ENCODE peak calls at places on chromosomes 11 and 22, in six cellular contexts. One of them, this sample, is unnamed.
A peak's percentile ranks its signal among the peaks of the same experiment; 100 is the strongest.

GRCh38 chr22:43476341-43476740 is 64.5 kb downstream of the MPPED1 start:
- DNase-seq in uterus: no peak
- DNase-seq in IMR-90: no peak
- DNase-seq in A549: peak; percentile 34
- DNase-seq in tibial nerve: no peak
- DNase-seq in body of pancreas: no peak
- DNase-seq in this sample: no peak

GRCh38 chr22:17155941-17156340 is 3.1 kb downstream of the HDHD5 start:
- DNase-seq in uterus: no peak
- DNase-seq in IMR-90: no peak
- DNase-seq in A549: no peak
- DNase-seq in tibial nerve: no peak
- DNase-seq in body of pancreas: no peak
- DNase-seq in this sample: no peak

GRCh38 chr11:123885570-123885969 is at the start of gene TMEM225:
- DNase-seq in uterus: no peak
- DNase-seq in IMR-90: no peak
- DNase-seq in A549: no peak
- DNase-seq in tibial nerve: no peak
- DNase-seq in body of pancreas: no peak
- DNase-seq in this sample: no peak

GRCh38 chr11:72521672-72522071 is 87.3 kb upstream of the CLPB start:
- DNase-seq in uterus: no peak
- DNase-seq in IMR-90: no peak
- DNase-seq in A549: no peak
- DNase-seq in tibial nerve: no peak
- DNase-seq in body of pancreas: no peak
- DNase-seq in this sample: no peak

GRCh38 chr11:84249344-84250135 is 963.4 kb upstream of the CCDC90B start:
- DNase-seq in uterus: no peak
- DNase-seq in IMR-90: no peak
- DNase-seq in A549: no peak
- DNase-seq in tibial nerve: no peak
- DNase-seq in body of pancreas: no peak
- DNase-seq in this sample: no peak

GRCh38 chr11:358129-358805 is 11.0 kb upstream of the B4GALNT4 start:
- DNase-seq in uterus: peak; percentile 32
- DNase-seq in IMR-90: no peak
- DNase-seq in A549: no peak
- DNase-seq in tibial nerve: no peak
- DNase-seq in body of pancreas: no peak
- DNase-seq in this sample: no peak

GRCh38 chr11:6856871-6857270 is 6.0 kb upstream of the OR10A2 start:
- DNase-seq in uterus: no peak
- DNase-seq in IMR-90: peak; percentile 54
- DNase-seq in A549: no peak
- DNase-seq in tibial nerve: no peak
- DNase-seq in body of pancreas: no peak
- DNase-seq in this sample: no peak

GRCh38 chr11:113553235-113553634 is 78.0 kb upstream of the DRD2 start:
- DNase-seq in uterus: peak; percentile 24
- DNase-seq in IMR-90: peak; percentile 89
- DNase-seq in A549: peak; percentile 6
- DNase-seq in tibial nerve: no peak
- DNase-seq in body of pancreas: peak; percentile 31
- DNase-seq in this sample: no peak

GRCh38 chr11:14907411-14908213 is 15.6 kb upstream of the CYP2R1 start:
- DNase-seq in uterus: peak; percentile 42
- DNase-seq in IMR-90: peak; percentile 21
- DNase-seq in A549: peak; percentile 61
- DNase-seq in tibial nerve: peak; percentile 62
- DNase-seq in body of pancreas: peak; percentile 83
- DNase-seq in this sample: peak; percentile 64

GRCh38 chr22:46171940-46172339 is 21.6 kb downstream of the PPARA start:
- DNase-seq in uterus: no peak
- DNase-seq in IMR-90: peak; percentile 74
- DNase-seq in A549: no peak
- DNase-seq in tibial nerve: no peak
- DNase-seq in body of pancreas: no peak
- DNase-seq in this sample: no peak

GRCh38 chr22:49393526-49393925 is 434.1 kb downstream of the BRD1 start:
- DNase-seq in uterus: no peak
- DNase-seq in IMR-90: no peak
- DNase-seq in A549: no peak
- DNase-seq in tibial nerve: no peak
- DNase-seq in body of pancreas: no peak
- DNase-seq in this sample: no peak

DNA sequence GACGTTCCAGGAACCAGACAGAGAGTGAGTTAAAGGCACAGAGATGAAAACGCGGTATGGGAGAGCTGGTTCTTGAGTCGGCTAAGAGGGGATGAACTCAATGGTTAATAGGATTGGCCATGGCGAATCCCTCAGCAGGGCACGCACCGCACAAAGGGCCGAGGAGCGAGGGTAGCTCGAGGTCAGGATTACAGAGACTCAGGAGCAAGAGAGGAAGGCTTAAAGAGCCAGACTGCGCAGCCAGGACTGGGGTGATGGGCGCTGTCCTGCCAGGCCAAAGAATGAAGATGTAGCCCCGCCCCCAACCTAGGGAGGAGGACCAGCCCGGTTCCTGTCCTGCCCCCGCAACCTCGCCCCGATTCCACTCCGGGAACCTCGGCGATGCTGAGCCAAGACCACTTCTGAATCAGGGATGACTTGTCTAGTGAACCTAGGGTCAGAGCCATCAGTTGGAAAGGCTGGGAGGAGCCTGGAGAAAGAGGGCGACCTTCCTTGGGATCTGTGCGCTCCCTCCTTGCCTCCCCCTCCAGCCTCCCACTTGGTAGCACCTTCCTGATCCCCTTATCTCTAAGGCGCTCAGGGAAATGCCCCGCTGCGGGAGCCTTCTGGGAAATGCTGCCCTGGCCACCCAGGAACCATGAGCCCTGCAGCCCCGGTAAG is at the start of gene PLEKHB1:
- DNase-seq in uterus: peak; percentile 26
- DNase-seq in IMR-90: no peak
- DNase-seq in A549: no peak
- DNase-seq in tibial nerve: no peak
- DNase-seq in body of pancreas: no peak
- DNase-seq in this sample: no peak
- H3K27ac ChIP-seq in uterus: no peak within 1 kb of the TSS
- H3K27ac ChIP-seq in IMR-90: no peak within 1 kb of the TSS
- H3K27ac ChIP-seq in A549: no peak within 1 kb of the TSS
- H3K27ac ChIP-seq in tibial nerve: no peak within 1 kb of the TSS
- H3K27ac ChIP-seq in body of pancreas: no peak within 1 kb of the TSS
- H3K27ac ChIP-seq in this sample: no peak within 1 kb of the TSS

DNA sequence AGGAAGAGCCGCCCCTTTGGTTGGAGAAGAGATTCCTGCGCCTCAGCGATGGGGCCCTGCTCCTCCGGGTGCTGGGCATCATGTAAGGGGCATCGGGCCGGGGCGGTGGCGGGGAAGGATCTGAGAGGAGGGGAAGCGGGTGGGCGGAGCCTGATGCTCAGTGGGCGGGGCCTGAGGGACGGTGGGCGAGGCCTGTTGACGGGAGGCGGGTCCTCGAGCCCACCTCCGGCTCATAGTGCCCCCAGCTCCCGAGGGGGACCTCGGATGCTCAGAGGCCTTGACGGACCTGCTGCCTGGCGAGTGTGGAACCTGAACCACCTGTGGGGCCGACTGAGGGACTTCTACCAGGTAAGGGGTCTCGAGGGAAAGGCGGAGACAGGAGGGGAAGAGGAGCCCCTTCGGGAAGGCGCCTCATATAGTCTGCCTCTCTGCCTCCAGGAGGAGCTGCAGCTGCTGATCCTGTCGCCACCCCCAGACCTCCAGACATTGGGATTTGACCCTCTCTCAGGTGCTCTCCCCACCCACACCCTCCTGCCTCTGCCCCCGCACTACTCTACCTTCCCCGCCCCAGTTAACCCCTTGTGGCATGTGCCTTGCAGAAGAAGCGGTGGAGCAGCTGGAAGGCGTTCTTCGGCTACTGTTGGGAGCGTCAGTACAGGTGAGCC is 799 bp downstream of the CCDC88B start:
- DNase-seq in uterus: no peak
- DNase-seq in IMR-90: no peak
- DNase-seq in A549: no peak
- DNase-seq in tibial nerve: no peak
- DNase-seq in body of pancreas: no peak
- DNase-seq in this sample: peak; percentile 61
- H3K4me1 ChIP-seq in uterus: no peaks in the 10 kb centered on the region
- H3K4me1 ChIP-seq in IMR-90: peaks cover 6% of the 10 kb centered on the region
- H3K4me1 ChIP-seq in A549: peaks cover 15% of the 10 kb centered on the region
- H3K4me1 ChIP-seq in tibial nerve: no peaks in the 10 kb centered on the region
- H3K4me1 ChIP-seq in body of pancreas: peaks cover 11% of the 10 kb centered on the region
- H3K4me1 ChIP-seq in this sample: peaks cover 23% of the 10 kb centered on the region

DNA sequence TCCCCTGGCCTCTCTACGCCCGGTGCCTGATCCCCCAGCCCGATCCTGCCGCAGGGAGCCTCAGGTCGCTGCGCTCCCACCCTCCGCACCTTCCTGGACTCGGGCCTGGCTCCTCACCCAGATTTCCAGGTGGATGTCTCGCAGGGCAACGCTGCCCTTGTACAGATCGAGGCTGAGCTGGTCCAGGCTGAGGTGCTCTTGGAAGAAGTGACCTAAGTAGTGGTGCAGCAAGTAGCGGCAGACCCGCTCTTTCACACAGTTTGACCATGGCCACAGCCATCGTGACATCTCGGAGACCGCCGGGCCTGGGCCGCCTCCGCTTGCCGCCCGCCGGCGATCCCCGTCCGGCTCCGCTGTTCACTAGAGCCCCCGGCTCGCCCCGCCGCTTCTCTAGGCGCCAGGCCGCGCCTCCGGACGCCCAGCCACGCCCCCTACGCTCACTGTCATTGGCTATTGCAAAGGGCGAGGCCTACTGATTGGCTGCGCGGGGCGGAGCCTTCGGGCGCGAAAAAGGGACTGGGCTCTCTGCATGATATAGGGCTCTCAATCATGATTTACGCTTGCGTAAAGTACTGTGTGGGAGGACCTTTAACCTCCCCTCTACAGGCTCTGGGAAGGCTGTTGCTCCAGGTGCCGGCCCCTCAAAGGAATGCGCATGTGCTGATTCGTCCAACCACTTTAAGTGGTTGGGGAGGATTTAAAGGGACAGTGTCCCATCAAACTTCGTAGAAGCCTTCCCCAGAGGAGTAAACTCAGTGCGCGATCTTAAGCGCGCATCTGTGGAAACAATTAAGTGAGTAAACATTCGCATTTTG is at the start of gene ATG2A:
- DNase-seq in uterus: peak; percentile 99
- DNase-seq in IMR-90: peak; percentile 100
- DNase-seq in A549: peak; percentile 99
- DNase-seq in tibial nerve: peak; percentile 99
- DNase-seq in body of pancreas: peak; percentile 100
- DNase-seq in this sample: peak; percentile 99
- TF ChIP-seq CTCF in uterus: no peak
- TF ChIP-seq CTCF in IMR-90: no peak
- TF ChIP-seq CTCF in A549: no peak
- TF ChIP-seq CTCF in tibial nerve: no peak
- TF ChIP-seq CTCF in body of pancreas: no peak
- TF ChIP-seq CTCF in this sample: no peak

GRCh38 chr11:26726960-26727359 is 5.1 kb upstream of the SLC5A12 start:
- DNase-seq in uterus: no peak
- DNase-seq in IMR-90: no peak
- DNase-seq in A549: no peak
- DNase-seq in tibial nerve: no peak
- DNase-seq in body of pancreas: no peak
- DNase-seq in this sample: no peak

GRCh38 chr11:26717761-26718160 is 4.1 kb downstream of the SLC5A12 start:
- DNase-seq in uterus: no peak
- DNase-seq in IMR-90: no peak
- DNase-seq in A549: no peak
- DNase-seq in tibial nerve: no peak
- DNase-seq in body of pancreas: no peak
- DNase-seq in this sample: no peak

GRCh38 chr11:26719289-26719688 is 2.6 kb downstream of the SLC5A12 start:
- DNase-seq in uterus: no peak
- DNase-seq in IMR-90: no peak
- DNase-seq in A549: no peak
- DNase-seq in tibial nerve: no peak
- DNase-seq in body of pancreas: no peak
- DNase-seq in this sample: no peak

GRCh38 chr11:26720003-26720402 is 1.9 kb downstream of the SLC5A12 start:
- DNase-seq in uterus: no peak
- DNase-seq in IMR-90: no peak
- DNase-seq in A549: no peak
- DNase-seq in tibial nerve: no peak
- DNase-seq in body of pancreas: no peak
- DNase-seq in this sample: no peak

DNA sequence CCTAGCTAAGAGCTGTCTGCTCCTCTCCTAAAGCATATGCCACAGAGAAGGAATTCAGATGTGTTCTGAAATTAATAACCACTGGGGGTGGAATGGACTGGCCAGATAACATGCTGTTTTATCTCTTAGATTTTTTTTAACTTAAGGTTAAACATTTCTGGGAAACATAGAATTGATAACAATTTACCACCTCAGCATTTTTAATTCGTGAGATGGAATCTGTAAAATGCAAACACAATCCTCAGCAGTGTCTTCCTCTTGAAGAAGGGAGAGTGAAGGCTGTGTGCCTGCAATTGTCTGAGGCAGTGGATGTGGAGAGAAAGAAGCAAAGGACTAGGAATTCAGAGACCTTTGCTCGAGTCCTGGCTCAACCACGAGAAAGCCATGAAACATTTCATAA is at the start of gene SLC5A12:
- DNase-seq in uterus: no peak
- DNase-seq in IMR-90: no peak
- DNase-seq in A549: no peak
- DNase-seq in tibial nerve: no peak
- DNase-seq in body of pancreas: no peak
- DNase-seq in this sample: no peak
- H3K27ac ChIP-seq in uterus: no peak within 1 kb of the TSS
- H3K27ac ChIP-seq in IMR-90: no peak within 1 kb of the TSS
- H3K27ac ChIP-seq in A549: no peak within 1 kb of the TSS
- H3K27ac ChIP-seq in tibial nerve: no peak within 1 kb of the TSS
- H3K27ac ChIP-seq in body of pancreas: no peak within 1 kb of the TSS
- H3K27ac ChIP-seq in this sample: no peak within 1 kb of the TSS

GRCh38 chr11:93532285-93532789 is 10.9 kb downstream of the SMCO4 start:
- DNase-seq in uterus: no peak
- DNase-seq in IMR-90: peak; percentile 25
- DNase-seq in A549: no peak
- DNase-seq in tibial nerve: no peak
- DNase-seq in body of pancreas: no peak
- DNase-seq in this sample: no peak
- H3K4me1 ChIP-seq in uterus: peaks cover 12% of the 10 kb centered on the region
- H3K4me1 ChIP-seq in IMR-90: peaks cover 3% of the 10 kb centered on the region
- H3K4me1 ChIP-seq in A549: no peaks in the 10 kb centered on the region
- H3K4me1 ChIP-seq in tibial nerve: no peaks in the 10 kb centered on the region
- H3K4me1 ChIP-seq in body of pancreas: peaks cover 44% of the 10 kb centered on the region
- H3K4me1 ChIP-seq in this sample: peaks cover 46% of the 10 kb centered on the region

This sample was measured in heart right ventricle.